ENCODE peak calls at places on chromosomes 2 and 18, in five cellular contexts. One of them, this sample, is unnamed.

GRCh38 chr18:23675236-23675635 is 12.5 kb upstream of the ANKRD29 start:
- ATAC-seq in CD8-positive, alpha-beta T cell: no peak
- ATAC-seq in PC-3: no peak
- ATAC-seq in gastrocnemius medialis: peak
- ATAC-seq in HCT116: no peak
- ATAC-seq in this sample: no peak

GRCh38 chr18:57850063-57850462 is 46.9 kb upstream of the ATP8B1 start:
- ATAC-seq in gastrocnemius medialis: no peak
- ATAC-seq in CD8-positive, alpha-beta T cell: no peak
- ATAC-seq in HCT116: no peak
- ATAC-seq in PC-3: no peak
- ATAC-seq in this sample: no peak

GRCh38 chr2:69619725-69620124 is 23.8 kb downstream of the AAK1 start:
- ATAC-seq in CD8-positive, alpha-beta T cell: peak
- ATAC-seq in HCT116: no peak
- ATAC-seq in gastrocnemius medialis: no peak
- ATAC-seq in PC-3: no peak
- ATAC-seq in this sample: no peak

GRCh38 chr18:28087173-28087563 is 89.8 kb downstream of the CDH2 start:
- ATAC-seq in CD8-positive, alpha-beta T cell: no peak
- ATAC-seq in PC-3: no peak
- ATAC-seq in gastrocnemius medialis: no peak
- ATAC-seq in HCT116: no peak
- ATAC-seq in this sample: no peak

GRCh38 chr2:9813312-9814128 is 29.8 kb upstream of the TAF1B start:
- ATAC-seq in CD8-positive, alpha-beta T cell: peak
- ATAC-seq in gastrocnemius medialis: peak
- ATAC-seq in HCT116: peak
- ATAC-seq in PC-3: peak
- ATAC-seq in this sample: peak

GRCh38 chr2:177525351-177525750 is 132.8 kb downstream of the AGPS start:
- ATAC-seq in HCT116: no peak
- ATAC-seq in gastrocnemius medialis: no peak
- ATAC-seq in CD8-positive, alpha-beta T cell: no peak
- ATAC-seq in PC-3: no peak
- ATAC-seq in this sample: no peak

GRCh38 chr18:58669731-58670379 is 1.4 kb upstream of the MALT1 start:
- ATAC-seq in PC-3: peak
- ATAC-seq in gastrocnemius medialis: no peak
- ATAC-seq in CD8-positive, alpha-beta T cell: no peak
- ATAC-seq in HCT116: peak
- ATAC-seq in this sample: no peak

GRCh38 chr2:102138331-102138730 is 4.2 kb upstream of the IL1R1 start:
- ATAC-seq in gastrocnemius medialis: no peak
- ATAC-seq in PC-3: no peak
- ATAC-seq in CD8-positive, alpha-beta T cell: no peak
- ATAC-seq in HCT116: no peak
- ATAC-seq in this sample: no peak

GRCh38 chr2:73979686-73980085 is 5.0 kb upstream of the TET3 start:
- ATAC-seq in PC-3: peak
- ATAC-seq in HCT116: no peak
- ATAC-seq in gastrocnemius medialis: no peak
- ATAC-seq in CD8-positive, alpha-beta T cell: no peak
- ATAC-seq in this sample: peak

GRCh38 chr2:31230751-31231150 is 3.2 kb upstream of the EHD3 start:
- ATAC-seq in gastrocnemius medialis: no peak
- ATAC-seq in HCT116: no peak
- ATAC-seq in CD8-positive, alpha-beta T cell: no peak
- ATAC-seq in PC-3: no peak
- ATAC-seq in this sample: no peak

GRCh38 chr2:81194581-81194980 is 890.0 kb upstream of the LRRTM1 start:
- ATAC-seq in PC-3: no peak
- ATAC-seq in CD8-positive, alpha-beta T cell: no peak
- ATAC-seq in HCT116: no peak
- ATAC-seq in gastrocnemius medialis: no peak
- ATAC-seq in this sample: no peak

GRCh38 chr18:13563390-13563805 is 163.0 kb downstream of the FAM210A start:
- ATAC-seq in PC-3: no peak
- ATAC-seq in CD8-positive, alpha-beta T cell: no peak
- ATAC-seq in gastrocnemius medialis: no peak
- ATAC-seq in HCT116: no peak
- ATAC-seq in this sample: no peak

GRCh38 chr2:153354406-153354805 is 124.2 kb downstream of the RPRM start:
- ATAC-seq in HCT116: peak
- ATAC-seq in PC-3: no peak
- ATAC-seq in CD8-positive, alpha-beta T cell: no peak
- ATAC-seq in gastrocnemius medialis: no peak
- ATAC-seq in this sample: no peak

GRCh38 chr2:44273596-44273995 is 1.7 kb upstream of the SLC3A1 start:
- ATAC-seq in gastrocnemius medialis: no peak
- ATAC-seq in PC-3: no peak
- ATAC-seq in HCT116: no peak
- ATAC-seq in CD8-positive, alpha-beta T cell: no peak
- ATAC-seq in this sample: no peak

GRCh38 chr2:100976634-100977391 is 25.3 kb upstream of the RPL31 start:
- ATAC-seq in gastrocnemius medialis: no peak
- ATAC-seq in HCT116: no peak
- ATAC-seq in PC-3: no peak
- ATAC-seq in CD8-positive, alpha-beta T cell: no peak
- ATAC-seq in this sample: no peak

GRCh38 chr2:208017721-208018120 is 7.6 kb downstream of the PLEKHM3 start:
- ATAC-seq in PC-3: no peak
- ATAC-seq in gastrocnemius medialis: no peak
- ATAC-seq in HCT116: no peak
- ATAC-seq in CD8-positive, alpha-beta T cell: no peak
- ATAC-seq in this sample: no peak

GRCh38 chr2:84293791-84294380 is 165.2 kb downstream of the SUCLG1 start:
- ATAC-seq in CD8-positive, alpha-beta T cell: no peak
- ATAC-seq in gastrocnemius medialis: no peak
- ATAC-seq in PC-3: no peak
- ATAC-seq in HCT116: no peak
- ATAC-seq in this sample: no peak

GRCh38 chr2:144500567-144500966 is 19.4 kb downstream of the ZEB2 start:
- ATAC-seq in HCT116: no peak
- ATAC-seq in gastrocnemius medialis: no peak
- ATAC-seq in PC-3: no peak
- ATAC-seq in CD8-positive, alpha-beta T cell: no peak
- ATAC-seq in this sample: no peak

GRCh38 chr2:1685957-1686783 is 58.1 kb downstream of the PXDN start:
- ATAC-seq in PC-3: peak
- ATAC-seq in CD8-positive, alpha-beta T cell: no peak
- ATAC-seq in HCT116: peak
- ATAC-seq in gastrocnemius medialis: no peak
- ATAC-seq in this sample: peak

GRCh38 chr18:5159080-5159479 is 38.0 kb downstream of the AKAIN1 start:
- ATAC-seq in CD8-positive, alpha-beta T cell: peak
- ATAC-seq in HCT116: no peak
- ATAC-seq in PC-3: no peak
- ATAC-seq in gastrocnemius medialis: no peak
- ATAC-seq in this sample: no peak

GRCh38 chr2:238069021-238069709 is 8.4 kb downstream of the SCLY start:
- ATAC-seq in CD8-positive, alpha-beta T cell: no peak
- ATAC-seq in PC-3: no peak
- ATAC-seq in gastrocnemius medialis: no peak
- ATAC-seq in HCT116: no peak
- ATAC-seq in this sample: no peak

GRCh38 chr2:53583583-53583982 is 184.0 kb upstream of the CHAC2 start:
- ATAC-seq in CD8-positive, alpha-beta T cell: no peak
- ATAC-seq in gastrocnemius medialis: no peak
- ATAC-seq in HCT116: no peak
- ATAC-seq in PC-3: no peak
- ATAC-seq in this sample: no peak

GRCh38 chr2:119482481-119483394 is 41.5 kb downstream of the SCTR start:
- ATAC-seq in gastrocnemius medialis: peak
- ATAC-seq in PC-3: no peak
- ATAC-seq in HCT116: no peak
- ATAC-seq in CD8-positive, alpha-beta T cell: no peak
- ATAC-seq in this sample: peak

GRCh38 chr18:49050462-49050861 is 99.7 kb upstream of the SMAD7 start:
- ATAC-seq in PC-3: no peak
- ATAC-seq in gastrocnemius medialis: no peak
- ATAC-seq in CD8-positive, alpha-beta T cell: no peak
- ATAC-seq in HCT116: no peak
- ATAC-seq in this sample: no peak

GRCh38 chr2:43331428-43331827 is 105.0 kb upstream of the ZFP36L2 start:
- ATAC-seq in HCT116: no peak
- ATAC-seq in CD8-positive, alpha-beta T cell: no peak
- ATAC-seq in gastrocnemius medialis: no peak
- ATAC-seq in PC-3: no peak
- ATAC-seq in this sample: no peak

GRCh38 chr2:177169810-177170514 is 42.6 kb upstream of the HNRNPA3 start:
- ATAC-seq in PC-3: no peak
- ATAC-seq in gastrocnemius medialis: no peak
- ATAC-seq in CD8-positive, alpha-beta T cell: no peak
- ATAC-seq in HCT116: no peak
- ATAC-seq in this sample: no peak

GRCh38 chr2:12050381-12050780 is 303.9 kb downstream of the LPIN1 start:
- ATAC-seq in CD8-positive, alpha-beta T cell: no peak
- ATAC-seq in HCT116: no peak
- ATAC-seq in PC-3: peak
- ATAC-seq in gastrocnemius medialis: no peak
- ATAC-seq in this sample: no peak

DNA sequence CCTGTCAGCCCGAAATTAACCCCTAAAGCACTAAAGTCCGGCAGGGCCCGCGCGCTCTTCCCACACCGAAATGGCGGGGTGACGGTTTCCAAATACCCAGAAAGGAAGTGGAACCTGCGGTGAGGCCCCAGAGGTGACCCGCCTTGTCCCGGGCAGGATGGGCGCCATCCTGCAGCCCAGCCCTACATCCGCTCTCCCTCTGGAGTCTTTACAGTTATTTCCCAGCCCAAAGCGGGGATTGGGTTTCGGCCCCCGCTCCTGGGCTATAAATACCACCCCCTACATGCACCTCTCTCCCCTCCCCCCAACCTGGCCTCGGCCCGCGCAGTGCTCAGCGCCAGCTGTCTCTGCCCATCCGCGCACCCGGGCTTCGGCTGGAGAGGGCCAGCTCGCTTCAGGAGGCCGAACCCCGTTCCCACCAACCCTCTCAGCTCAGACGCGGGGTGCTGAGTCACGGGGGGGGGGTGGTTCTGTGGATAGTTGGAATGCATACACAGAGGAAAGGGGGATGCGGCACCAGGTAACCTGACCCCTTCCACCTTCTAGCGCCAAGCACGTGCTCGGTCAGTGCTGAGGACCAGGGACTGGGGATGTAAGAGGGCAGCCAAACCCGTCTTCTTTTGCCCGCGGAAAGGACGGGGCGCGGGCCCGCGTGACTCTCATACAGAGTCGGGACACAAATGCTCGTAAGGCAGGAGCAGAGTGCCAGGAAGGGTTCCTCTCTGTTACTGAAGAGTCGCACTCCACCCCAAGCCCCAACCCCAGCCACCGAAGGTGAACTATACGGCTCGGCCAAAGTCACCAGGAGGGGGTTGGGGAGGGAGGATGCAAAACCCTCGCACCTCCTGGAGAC is at the start of gene TUBA4B:
- ATAC-seq in HCT116: peak
- ATAC-seq in gastrocnemius medialis: peak
- ATAC-seq in CD8-positive, alpha-beta T cell: peak
- ATAC-seq in PC-3: peak
- ATAC-seq in this sample: peak
- H3K27ac ChIP-seq in HCT116: peak
- H3K27ac ChIP-seq in gastrocnemius medialis: peak
- H3K27ac ChIP-seq in CD8-positive, alpha-beta T cell: peak
- H3K27ac ChIP-seq in PC-3: peak
- H3K27ac ChIP-seq in this sample: peak

GRCh38 chr18:76621782-76622495 is 126.9 kb upstream of the ZNF516 start:
- ATAC-seq in PC-3: no peak
- ATAC-seq in HCT116: no peak
- ATAC-seq in gastrocnemius medialis: no peak
- ATAC-seq in CD8-positive, alpha-beta T cell: no peak
- ATAC-seq in this sample: no peak

GRCh38 chr18:76621184-76621583 is 126.1 kb upstream of the ZNF516 start:
- ATAC-seq in PC-3: no peak
- ATAC-seq in HCT116: no peak
- ATAC-seq in CD8-positive, alpha-beta T cell: no peak
- ATAC-seq in gastrocnemius medialis: no peak
- ATAC-seq in this sample: no peak

GRCh38 chr18:76618721-76619120 is 123.7 kb upstream of the ZNF516 start:
- ATAC-seq in PC-3: no peak
- ATAC-seq in gastrocnemius medialis: no peak
- ATAC-seq in HCT116: no peak
- ATAC-seq in CD8-positive, alpha-beta T cell: no peak
- ATAC-seq in this sample: no peak

GRCh38 chr18:76619342-76620315 is 124.6 kb upstream of the ZNF516 start:
- ATAC-seq in HCT116: peak
- ATAC-seq in PC-3: no peak
- ATAC-seq in CD8-positive, alpha-beta T cell: no peak
- ATAC-seq in gastrocnemius medialis: peak
- ATAC-seq in this sample: peak

DNA sequence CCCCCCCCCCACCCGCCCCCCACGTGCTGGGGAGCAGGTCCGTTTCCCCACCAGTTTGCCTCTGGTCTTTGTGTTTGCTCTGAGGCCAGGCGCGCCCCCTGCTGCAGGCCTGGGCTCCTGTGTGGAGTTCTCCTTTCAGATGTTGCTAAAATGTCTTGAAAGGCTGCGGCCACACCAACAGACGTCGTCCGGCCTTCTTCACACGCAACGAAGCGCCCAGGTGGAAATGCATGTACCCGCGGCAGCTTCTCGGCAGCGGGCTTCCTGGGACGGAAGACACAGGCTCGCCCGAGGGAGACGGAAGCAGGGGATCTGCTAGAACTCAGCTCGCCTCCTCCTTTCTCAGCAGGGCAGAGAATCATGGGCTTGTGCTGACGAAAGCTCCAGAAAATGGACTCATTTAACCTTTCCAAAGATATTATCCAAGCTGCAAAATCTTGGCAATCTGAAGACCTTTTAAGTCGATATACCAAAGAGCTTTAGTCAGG is 125.3 kb upstream of the ZNF516 start:
- ATAC-seq in gastrocnemius medialis: peak
- ATAC-seq in HCT116: peak
- ATAC-seq in PC-3: no peak
- ATAC-seq in CD8-positive, alpha-beta T cell: no peak
- ATAC-seq in this sample: peak
- H3K4me3 ChIP-seq in gastrocnemius medialis: peak
- H3K4me3 ChIP-seq in HCT116: no peak
- H3K4me3 ChIP-seq in PC-3: no peak
- H3K4me3 ChIP-seq in CD8-positive, alpha-beta T cell: no peak
- H3K4me3 ChIP-seq in this sample: peak

GRCh38 chr2:72813841-72814240 is 12.0 kb downstream of the EXOC6B start:
- ATAC-seq in gastrocnemius medialis: peak
- ATAC-seq in CD8-positive, alpha-beta T cell: no peak
- ATAC-seq in PC-3: no peak
- ATAC-seq in HCT116: no peak
- ATAC-seq in this sample: no peak
- TF ChIP-seq CTCF in gastrocnemius medialis: no peak
- TF ChIP-seq CTCF in CD8-positive, alpha-beta T cell: no peak
- TF ChIP-seq CTCF in PC-3: no peak
- TF ChIP-seq CTCF in HCT116: no peak
- TF ChIP-seq CTCF in this sample: no peak

DNA sequence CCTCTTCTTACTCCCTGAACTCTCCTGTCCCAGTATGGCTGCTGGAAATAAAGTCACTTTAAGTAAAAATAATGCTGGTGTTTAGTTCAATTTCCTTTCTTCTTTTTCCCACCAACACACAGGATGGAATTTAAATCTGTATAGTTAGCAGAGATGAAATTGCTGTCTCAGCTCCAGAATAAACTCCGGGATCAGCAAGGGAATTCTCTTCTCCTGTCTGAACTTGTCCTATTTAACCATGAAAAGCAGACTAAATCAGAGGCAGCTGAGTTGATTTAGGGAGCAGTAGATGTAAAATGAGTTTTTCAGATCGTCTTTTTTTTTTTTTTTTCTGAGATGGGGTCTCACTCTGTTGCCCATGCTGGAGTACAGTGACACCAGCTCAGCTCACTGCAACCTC is 25.9 kb downstream of the TTLL4 start:
- ATAC-seq in gastrocnemius medialis: no peak
- ATAC-seq in PC-3: no peak
- ATAC-seq in CD8-positive, alpha-beta T cell: no peak
- ATAC-seq in HCT116: no peak
- ATAC-seq in this sample: no peak
- H3K27ac ChIP-seq in gastrocnemius medialis: no peak
- H3K27ac ChIP-seq in PC-3: no peak
- H3K27ac ChIP-seq in CD8-positive, alpha-beta T cell: no peak
- H3K27ac ChIP-seq in HCT116: no peak
- H3K27ac ChIP-seq in this sample: no peak